ENCODE peak calls at places on chromosomes 16 and 17, in eight cellular contexts. O is fibroblast of lung; L is spleen; R is neural progenitor cell; C is psoas muscle; W is transverse colon; G is CD4-positive, CD25-positive, alpha-beta regulatory T cell; D is tibial nerve. H is an unnamed sample. For H3K4me1, the result is how much of the 10 kb centered on the place peaks cover.

GRCh38 chr16:57591870-57592485 is 36.5 kb upstream of the ADGRG1 start:
- DNase-seq in C (no peak), R (no peak), D (no peak), L (no peak), O (no peak), W (no peak), G (no peak), H (no peak)

GRCh38 chr17:44375196-44376017 is 11.8 kb upstream of the FAM171A2 start:
- DNase-seq in R (peak), W (no peak), C (no peak), G (no peak), D (no peak), O (no peak), L (no peak), H (no peak)

GRCh38 chr17:67565068-67565467 is 152.7 kb upstream of the NOL11 start:
- DNase-seq in D (no peak), W (no peak), G (no peak), R (no peak), C (no peak), O (no peak), L (no peak), H (no peak)

GRCh38 chr17:42814633-42815399 is 9.3 kb downstream of the BECN1 start:
- DNase-seq in O (peak), L (no peak), R (no peak), D (no peak), G (no peak), W (no peak), C (no peak), H (no peak)

GRCh38 chr16:1124291-1124690 is 28.2 kb upstream of the C1QTNF8 start:
- DNase-seq in D (no peak), C (no peak), O (no peak), G (no peak), R (no peak), W (no peak), L (no peak), H (no peak)

GRCh38 chr16:51243836-51244483 is 92.9 kb upstream of the SALL1 start:
- DNase-seq in C (no peak), D (no peak), R (no peak), G (no peak), L (no peak), O (no peak), W (peak), H (peak)

GRCh38 chr17:7651097-7651958 is 602 bp downstream of the ATP1B2 start:
- DNase-seq in R (peak), O (no peak), D (no peak), L (no peak), G (no peak), C (no peak), W (no peak), H (no peak)

GRCh38 chr17:27356091-27356705 is 62.3 kb downstream of the WSB1 start:
- DNase-seq in O (no peak), C (no peak), W (no peak), R (no peak), D (no peak), L (no peak), G (no peak), H (no peak)

GRCh38 chr17:41298458-41299135 is 4.1 kb downstream of the KRTAP29-1 start:
- DNase-seq in G (no peak), L (no peak), W (no peak), C (no peak), O (no peak), D (no peak), R (no peak), H (no peak)

GRCh38 chr16:52050418-52050817 is 496.5 kb downstream of the TOX3 start:
- DNase-seq in D (no peak), W (no peak), C (no peak), L (no peak), G (no peak), R (no peak), O (peak), H (no peak)

GRCh38 chr16:64507240-64508024 is 614.4 kb downstream of the CDH11 start:
- DNase-seq in W (no peak), O (no peak), D (no peak), G (no peak), R (no peak), L (peak), C (no peak), H (no peak)

GRCh38 chr16:55403464-55403863 is 75.5 kb upstream of the MMP2 start:
- DNase-seq in W (no peak), L (no peak), O (no peak), R (no peak), C (no peak), D (no peak), G (no peak), H (no peak)

GRCh38 chr17:46876353-46876887 is 25.0 kb downstream of the WNT9B start:
- DNase-seq in D (no peak), C (no peak), O (no peak), L (peak), W (peak), G (no peak), R (peak), H (peak)

GRCh38 chr16:75308011-75308410 is 56.6 kb upstream of the BCAR1 start:
- DNase-seq in W (no peak), G (no peak), O (no peak), R (no peak), C (no peak), D (no peak), L (no peak), H (no peak)

GRCh38 chr17:3037259-3037658 is 26.1 kb downstream of the OR1D5 start:
- DNase-seq in W (no peak), C (no peak), G (no peak), D (no peak), L (no peak), O (no peak), R (no peak), H (no peak)

GRCh38 chr17:75661531-75661930 is 5.4 kb downstream of the RECQL5 start:
- DNase-seq in D (no peak), W (no peak), L (no peak), R (no peak), G (no peak), O (no peak), C (no peak), H (no peak)

GRCh38 chr16:80743772-80744171 is 60.6 kb downstream of the CDYL2 start:
- DNase-seq in D (no peak), C (no peak), O (no peak), R (no peak), G (no peak), L (no peak), W (no peak), H (no peak)

GRCh38 chr16:57341441-57342303 is 16.9 kb upstream of the CCL22 start:
- DNase-seq in D (peak), G (no peak), C (no peak), W (peak), L (no peak), R (no peak), O (peak), H (no peak)

GRCh38 chr16:48385272-48385953 is at the start of gene SIAH1:
- DNase-seq in L (peak), R (peak), C (peak), G (peak), W (peak), D (peak), O (peak), H (peak)

GRCh38 chr17:29179232-29180036 is 764 bp downstream of the MYO18A start:
- DNase-seq in G (no peak), W (peak), R (peak), C (peak), L (no peak), O (no peak), D (no peak), H (peak)

DNA sequence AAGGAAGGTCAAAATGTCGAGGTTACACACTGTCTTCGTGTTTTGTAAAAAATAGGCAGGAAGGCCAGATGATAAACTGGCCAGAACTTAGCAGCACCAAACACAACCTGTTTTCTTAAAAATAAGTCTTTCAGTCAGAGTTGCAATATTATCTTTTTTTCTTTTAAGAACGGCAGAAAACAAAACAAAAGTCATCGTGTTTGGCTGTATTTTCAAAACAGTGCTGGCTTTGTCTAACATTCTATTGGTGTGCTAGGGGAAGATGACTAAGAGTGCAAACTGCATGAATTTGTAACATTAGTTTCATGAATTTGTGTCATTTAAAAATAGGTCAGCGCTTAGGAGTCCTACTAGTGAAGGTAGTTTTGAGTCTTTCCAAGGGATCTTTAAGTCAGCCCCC is 5.3 kb downstream of the MAF start:
- DNase-seq in R (no peak), C (no peak), G (no peak), O (peak), L (no peak), W (no peak), D (no peak), H (no peak)
- H3K4me3 ChIP-seq in R (peak), C (peak), G (peak), O (no peak), L (peak), W (no peak), D (peak), H (no peak)

GRCh38 chr16:66900721-66901441 is 17.8 kb downstream of the CDH16 start:
- DNase-seq in D (no peak), G (no peak), W (peak), L (no peak), R (no peak), C (peak), O (no peak), H (no peak)

GRCh38 chr16:66898207-66898606 is 17.9 kb downstream of the PDP2 start:
- DNase-seq in O (peak), W (no peak), L (no peak), R (no peak), C (no peak), D (no peak), G (no peak), H (no peak)

GRCh38 chr16:66899310-66899944 is 19.1 kb downstream of the PDP2 start:
- DNase-seq in O (peak), C (no peak), W (no peak), D (no peak), R (no peak), G (no peak), L (no peak), H (no peak)

GRCh38 chr16:66899945-66900688 is 18.6 kb downstream of the CDH16 start:
- DNase-seq in D (peak), L (no peak), O (peak), W (peak), R (peak), C (peak), G (no peak), H (peak)

GRCh38 chr16:66898933-66899309 is 18.6 kb downstream of the PDP2 start:
- DNase-seq in C (no peak), L (no peak), G (no peak), W (no peak), O (no peak), R (no peak), D (no peak), H (no peak)
- H3K4me1 ChIP-seq in C (half or more), L (under half), G (under half), W (under half), O (under half), R (under half), D (under half), H (half or more)

DNA sequence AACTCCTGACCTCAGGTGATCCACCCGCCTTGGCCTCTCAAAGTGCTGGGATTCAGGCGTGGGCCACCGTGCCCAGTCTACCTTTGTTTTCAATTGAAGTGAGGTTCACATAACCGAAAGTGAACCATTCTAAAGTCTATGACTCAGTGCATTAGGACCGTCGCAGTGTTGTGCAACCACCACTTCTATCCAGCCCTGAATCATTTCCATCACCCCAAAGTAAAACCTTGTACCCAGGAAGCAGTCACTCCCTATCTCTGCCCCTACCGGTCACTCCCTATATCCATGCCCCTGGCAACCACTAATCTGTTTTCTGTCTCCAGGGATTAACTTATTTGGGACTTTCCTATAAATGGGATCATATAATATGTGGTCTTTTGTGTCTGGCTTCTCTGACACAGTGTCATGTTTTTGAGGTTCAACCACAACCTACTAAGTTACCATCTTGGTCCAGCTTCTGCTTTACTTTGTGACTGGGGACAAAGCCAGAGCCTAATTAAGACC is 28.3 kb upstream of the CDC42EP4 start:
- DNase-seq in R (no peak), D (no peak), O (peak), L (no peak), C (peak), G (no peak), W (peak), H (no peak)
- H3K4me3 ChIP-seq in R (no peak), D (no peak), O (no peak), L (no peak), C (no peak), G (no peak), W (no peak), H (no peak)

GRCh38 chr17:1360975-1361374 is 39.0 kb downstream of the YWHAE start:
- DNase-seq in W (no peak), C (no peak), O (no peak), D (no peak), R (no peak), L (no peak), G (no peak), H (no peak)

GRCh38 chr17:1365445-1366039 is 34.5 kb downstream of the YWHAE start:
- DNase-seq in G (peak), C (no peak), W (peak), L (no peak), R (peak), O (peak), D (peak), H (peak)

GRCh38 chr17:1362964-1363363 is 37.1 kb downstream of the YWHAE start:
- DNase-seq in G (no peak), O (peak), D (peak), C (no peak), W (peak), R (no peak), L (no peak), H (no peak)

GRCh38 chr17:1366234-1366633 is 33.8 kb downstream of the YWHAE start:
- DNase-seq in C (no peak), R (no peak), W (no peak), D (no peak), G (no peak), O (no peak), L (no peak), H (no peak)

GRCh38 chr17:1362065-1362848 is 37.8 kb downstream of the YWHAE start:
- DNase-seq in W (no peak), O (no peak), R (no peak), D (no peak), G (no peak), C (no peak), L (no peak), H (no peak)
- H3K4me1 ChIP-seq in W (under half), O (under half), R (under half), D (under half), G (under half), C (half or more), L (half or more), H (under half)

DNA sequence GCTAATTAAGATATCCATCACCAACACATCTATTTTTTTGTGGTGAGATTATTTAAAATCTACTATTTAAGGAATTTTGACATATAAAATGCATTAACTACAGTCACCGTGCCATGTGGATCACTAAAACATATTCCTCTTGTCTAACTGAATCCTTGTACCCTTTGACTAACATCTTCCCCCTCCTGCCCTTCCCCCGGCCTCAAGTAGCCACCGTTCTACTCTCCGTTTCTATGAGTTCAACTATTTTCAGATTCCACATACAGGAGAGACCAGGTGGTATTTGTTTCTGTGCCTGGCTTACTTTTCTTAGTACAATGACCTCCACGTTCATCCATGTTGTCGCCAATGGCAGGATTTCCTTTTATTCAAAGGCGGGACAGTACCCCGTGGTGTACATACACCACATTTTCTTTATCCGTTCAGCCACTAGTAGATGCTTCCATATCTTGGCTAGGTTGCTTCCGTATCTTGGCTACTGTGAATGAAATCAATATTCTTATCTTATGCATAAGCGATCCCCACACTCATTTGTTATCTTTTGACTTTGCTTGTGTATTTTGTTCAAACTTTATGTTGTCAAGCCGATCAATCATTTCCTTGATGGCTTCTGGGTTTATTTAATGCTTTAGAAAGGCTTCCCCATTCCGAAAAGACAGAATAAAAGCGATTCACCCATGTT is 134.7 kb downstream of the KCNJ12 start:
- DNase-seq in W (no peak), L (no peak), G (no peak), C (no peak), O (peak), R (peak), D (no peak), H (no peak)
- H3K4me3 ChIP-seq in W (peak), L (peak), G (peak), C (peak), O (peak), R (peak), D (peak), H (peak)

GRCh38 chr16:50123417-50123816 is 29.7 kb upstream of the TENT4B start:
- DNase-seq in L (no peak), G (no peak), C (no peak), W (no peak), D (no peak), R (no peak), O (no peak), H (no peak)
- H3K4me1 ChIP-seq in L (under half), G (under half), C (under half), W (under half), D (under half), R (under half), O (under half), H (under half)

DNA sequence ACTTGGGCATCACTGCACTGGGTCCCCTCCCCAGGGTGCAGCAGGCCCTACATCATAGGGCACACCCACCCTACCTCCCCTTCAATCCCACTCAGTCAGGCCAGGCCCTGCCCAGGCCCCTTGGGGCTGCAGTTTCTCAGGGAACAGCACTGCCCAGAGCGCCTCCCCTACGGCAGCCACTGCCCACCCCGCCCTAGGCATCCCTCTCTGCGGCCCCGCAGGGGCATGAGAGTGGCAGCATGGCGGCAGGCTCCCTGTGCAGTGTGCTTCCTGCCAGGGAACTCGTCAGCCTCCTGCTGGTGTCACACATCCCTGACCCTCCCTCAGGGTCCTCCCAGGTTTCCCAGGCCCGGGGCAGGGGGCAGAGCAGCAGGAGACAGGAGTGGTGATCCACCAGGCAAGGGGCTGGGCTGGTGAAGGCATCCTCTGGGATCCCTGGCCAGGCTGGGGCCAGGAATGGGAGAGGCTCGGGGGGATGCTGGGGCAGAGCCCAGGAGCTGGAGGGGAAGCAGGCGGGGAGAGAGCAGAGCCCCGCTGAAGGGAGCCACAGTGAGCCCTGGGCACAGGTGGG is 16.2 kb upstream of the BAHCC1 start:
- DNase-seq in D (no peak), R (no peak), G (no peak), C (no peak), W (no peak), L (peak), O (no peak), H (no peak)
- H3K4me3 ChIP-seq in D (no peak), R (no peak), G (no peak), C (no peak), W (no peak), L (no peak), O (no peak), H (no peak)

GRCh38 chr17:36938566-36939058 is 1.3 kb downstream of the LHX1 start:
- DNase-seq in R (peak), C (no peak), G (no peak), L (no peak), D (no peak), W (no peak), O (no peak), H (no peak)
- H3K4me1 ChIP-seq in R (under half), C (half or more), G (half or more), L (half or more), D (half or more), W (half or more), O (under half), H (under half)

DNA sequence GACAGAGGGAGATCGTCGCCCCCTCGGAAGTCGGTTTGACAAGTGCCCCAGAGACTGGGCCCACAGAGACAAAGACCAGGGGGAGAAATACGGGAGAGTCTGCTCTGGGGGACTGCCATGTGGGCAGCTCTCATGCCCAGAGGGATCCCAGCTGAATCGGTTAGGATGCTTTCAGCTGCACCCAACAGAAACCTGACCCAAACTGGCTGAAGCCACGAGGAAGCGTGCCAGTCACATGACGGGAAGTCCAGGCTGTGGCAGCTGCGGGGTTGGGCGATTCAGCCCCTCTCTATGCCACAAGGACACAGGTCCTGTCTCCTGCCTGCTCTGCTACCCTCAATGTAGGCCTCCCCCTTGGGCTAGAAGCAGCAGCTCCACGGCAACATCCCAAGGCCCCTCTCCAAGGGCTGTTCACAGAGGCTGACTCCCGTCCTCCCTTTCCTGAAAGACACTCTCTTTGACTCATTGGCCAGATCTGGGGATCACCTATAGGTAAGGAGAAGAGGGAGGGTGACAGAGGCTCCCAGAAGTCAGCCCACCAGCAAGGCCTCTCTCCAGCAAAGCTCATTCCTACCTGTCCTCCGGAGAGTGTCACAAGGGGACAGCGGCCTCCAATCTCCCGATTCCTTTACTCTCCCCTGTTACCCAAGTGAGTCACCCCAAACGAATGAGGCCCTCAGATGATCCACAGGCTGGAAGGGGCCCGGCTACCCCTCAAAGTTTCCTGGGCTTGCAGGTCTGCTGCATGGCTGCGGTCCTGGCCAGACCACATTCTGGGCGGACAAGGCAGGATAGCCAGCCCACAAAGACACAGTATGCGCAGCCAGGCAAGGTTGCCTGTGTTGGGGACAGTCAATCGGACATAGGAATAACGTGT is 75.8 kb downstream of the RBFOX3 start:
- DNase-seq in C (no peak), G (no peak), R (no peak), D (no peak), W (no peak), L (peak), O (no peak), H (no peak)
- H3K4me3 ChIP-seq in C (no peak), G (no peak), R (no peak), D (no peak), W (no peak), L (no peak), O (no peak), H (no peak)

H was measured in Caco-2.